ENCODE peak calls at places on chromosome 15, in seven cellular contexts. One of them, this sample, is unnamed. For H3K27me3 and H3K4me1, the result is how much of the 10 kb centered on the place peaks cover.

GRCh38 chr15:62456011-62456920 is 291.2 kb upstream of the C2CD4B start:
- DNase-seq in aorta: no peak
- DNase-seq in left ventricle myocardium inferior: no peak
- DNase-seq in stomach: no peak
- DNase-seq in fibroblast of lung: no peak
- DNase-seq in heart right ventricle: no peak
- DNase-seq in CD8-positive, alpha-beta T cell: no peak
- DNase-seq in this sample: no peak

GRCh38 chr15:33433821-33434220 is 123.1 kb downstream of the RYR3 start:
- DNase-seq in aorta: no peak
- DNase-seq in left ventricle myocardium inferior: no peak
- DNase-seq in stomach: no peak
- DNase-seq in fibroblast of lung: no peak
- DNase-seq in heart right ventricle: no peak
- DNase-seq in CD8-positive, alpha-beta T cell: no peak
- DNase-seq in this sample: no peak

GRCh38 chr15:67670647-67671305 is 128.3 kb downstream of the MAP2K5 start:
- DNase-seq in aorta: no peak
- DNase-seq in left ventricle myocardium inferior: no peak
- DNase-seq in stomach: no peak
- DNase-seq in fibroblast of lung: no peak
- DNase-seq in heart right ventricle: no peak
- DNase-seq in CD8-positive, alpha-beta T cell: no peak
- DNase-seq in this sample: no peak

GRCh38 chr15:26772588-26773484 is at the start of gene GABRB3:
- DNase-seq in aorta: peak
- DNase-seq in left ventricle myocardium inferior: peak
- DNase-seq in stomach: peak
- DNase-seq in fibroblast of lung: peak
- DNase-seq in heart right ventricle: peak
- DNase-seq in CD8-positive, alpha-beta T cell: no peak
- DNase-seq in this sample: peak

GRCh38 chr15:100918690-100919480 is at the start of gene LRRK1:
- DNase-seq in aorta: peak
- DNase-seq in left ventricle myocardium inferior: peak
- DNase-seq in stomach: no peak
- DNase-seq in fibroblast of lung: peak
- DNase-seq in heart right ventricle: peak
- DNase-seq in CD8-positive, alpha-beta T cell: no peak
- DNase-seq in this sample: peak

GRCh38 chr15:99507016-99507731 is 58.6 kb upstream of the MEF2A start:
- DNase-seq in aorta: no peak
- DNase-seq in left ventricle myocardium inferior: peak
- DNase-seq in stomach: no peak
- DNase-seq in fibroblast of lung: peak
- DNase-seq in heart right ventricle: peak
- DNase-seq in CD8-positive, alpha-beta T cell: no peak
- DNase-seq in this sample: no peak

GRCh38 chr15:98983333-98983732 is 24.3 kb downstream of the PGPEP1L start:
- DNase-seq in aorta: no peak
- DNase-seq in left ventricle myocardium inferior: no peak
- DNase-seq in stomach: peak
- DNase-seq in fibroblast of lung: peak
- DNase-seq in heart right ventricle: peak
- DNase-seq in CD8-positive, alpha-beta T cell: no peak
- DNase-seq in this sample: no peak

GRCh38 chr15:55789066-55789660 is 46.2 kb upstream of the PRTG start:
- DNase-seq in aorta: no peak
- DNase-seq in left ventricle myocardium inferior: peak
- DNase-seq in stomach: no peak
- DNase-seq in fibroblast of lung: no peak
- DNase-seq in heart right ventricle: peak
- DNase-seq in CD8-positive, alpha-beta T cell: peak
- DNase-seq in this sample: no peak

GRCh38 chr15:46260937-46261336 is 626.1 kb downstream of the SQOR start:
- DNase-seq in aorta: no peak
- DNase-seq in left ventricle myocardium inferior: no peak
- DNase-seq in stomach: no peak
- DNase-seq in fibroblast of lung: no peak
- DNase-seq in heart right ventricle: no peak
- DNase-seq in CD8-positive, alpha-beta T cell: no peak
- DNase-seq in this sample: no peak

GRCh38 chr15:91413142-91413541 is 313.1 kb downstream of the SV2B start:
- DNase-seq in aorta: no peak
- DNase-seq in left ventricle myocardium inferior: no peak
- DNase-seq in stomach: no peak
- DNase-seq in fibroblast of lung: no peak
- DNase-seq in heart right ventricle: no peak
- DNase-seq in CD8-positive, alpha-beta T cell: no peak
- DNase-seq in this sample: no peak

GRCh38 chr15:88908697-88909621 is 4.2 kb downstream of the MFGE8 start:
- DNase-seq in aorta: no peak
- DNase-seq in left ventricle myocardium inferior: no peak
- DNase-seq in stomach: no peak
- DNase-seq in fibroblast of lung: peak
- DNase-seq in heart right ventricle: no peak
- DNase-seq in CD8-positive, alpha-beta T cell: no peak
- DNase-seq in this sample: no peak

GRCh38 chr15:90270502-90271150 is 5.2 kb downstream of the NGRN start:
- DNase-seq in aorta: no peak
- DNase-seq in left ventricle myocardium inferior: no peak
- DNase-seq in stomach: no peak
- DNase-seq in fibroblast of lung: no peak
- DNase-seq in heart right ventricle: no peak
- DNase-seq in CD8-positive, alpha-beta T cell: no peak
- DNase-seq in this sample: no peak

GRCh38 chr15:67917037-67917436 is 77.2 kb upstream of the RNU6-1 start:
- DNase-seq in aorta: peak
- DNase-seq in left ventricle myocardium inferior: peak
- DNase-seq in stomach: no peak
- DNase-seq in fibroblast of lung: no peak
- DNase-seq in heart right ventricle: peak
- DNase-seq in CD8-positive, alpha-beta T cell: no peak
- DNase-seq in this sample: no peak

GRCh38 chr15:66231421-66232266 is 21.9 kb downstream of the MEGF11 start:
- DNase-seq in aorta: no peak
- DNase-seq in left ventricle myocardium inferior: no peak
- DNase-seq in stomach: no peak
- DNase-seq in fibroblast of lung: no peak
- DNase-seq in heart right ventricle: no peak
- DNase-seq in CD8-positive, alpha-beta T cell: no peak
- DNase-seq in this sample: no peak

GRCh38 chr15:55246567-55246966 is 43.0 kb downstream of the RAB27A start:
- DNase-seq in aorta: no peak
- DNase-seq in left ventricle myocardium inferior: no peak
- DNase-seq in stomach: peak
- DNase-seq in fibroblast of lung: no peak
- DNase-seq in heart right ventricle: no peak
- DNase-seq in CD8-positive, alpha-beta T cell: no peak
- DNase-seq in this sample: no peak

GRCh38 chr15:46409879-46410278 is 775.0 kb downstream of the SQOR start:
- DNase-seq in aorta: no peak
- DNase-seq in left ventricle myocardium inferior: no peak
- DNase-seq in stomach: no peak
- DNase-seq in fibroblast of lung: no peak
- DNase-seq in heart right ventricle: no peak
- DNase-seq in CD8-positive, alpha-beta T cell: no peak
- DNase-seq in this sample: no peak

GRCh38 chr15:96354731-96355560 is 24.4 kb downstream of the NR2F2 start:
- DNase-seq in aorta: no peak
- DNase-seq in left ventricle myocardium inferior: no peak
- DNase-seq in stomach: no peak
- DNase-seq in fibroblast of lung: peak
- DNase-seq in heart right ventricle: no peak
- DNase-seq in CD8-positive, alpha-beta T cell: no peak
- DNase-seq in this sample: no peak
- H3K27me3 ChIP-seq in aorta: under half
- H3K27me3 ChIP-seq in left ventricle myocardium inferior: half or more
- H3K27me3 ChIP-seq in stomach: under half
- H3K27me3 ChIP-seq in fibroblast of lung: under half
- H3K27me3 ChIP-seq in heart right ventricle: half or more
- H3K27me3 ChIP-seq in CD8-positive, alpha-beta T cell: under half
- H3K27me3 ChIP-seq in this sample: half or more

GRCh38 chr15:69439623-69440022 is 13.0 kb upstream of the RPLP1 start:
- DNase-seq in aorta: no peak
- DNase-seq in left ventricle myocardium inferior: no peak
- DNase-seq in stomach: no peak
- DNase-seq in fibroblast of lung: no peak
- DNase-seq in heart right ventricle: no peak
- DNase-seq in CD8-positive, alpha-beta T cell: no peak
- DNase-seq in this sample: no peak
- H3K27ac ChIP-seq in aorta: no peak
- H3K27ac ChIP-seq in left ventricle myocardium inferior: no peak
- H3K27ac ChIP-seq in stomach: no peak
- H3K27ac ChIP-seq in fibroblast of lung: no peak
- H3K27ac ChIP-seq in heart right ventricle: no peak
- H3K27ac ChIP-seq in CD8-positive, alpha-beta T cell: no peak
- H3K27ac ChIP-seq in this sample: no peak

GRCh38 chr15:72307036-72307435 is 12.9 kb downstream of the CELF6 start:
- DNase-seq in aorta: no peak
- DNase-seq in left ventricle myocardium inferior: no peak
- DNase-seq in stomach: no peak
- DNase-seq in fibroblast of lung: no peak
- DNase-seq in heart right ventricle: no peak
- DNase-seq in CD8-positive, alpha-beta T cell: no peak
- DNase-seq in this sample: no peak
- H3K4me1 ChIP-seq in aorta: under half
- H3K4me1 ChIP-seq in left ventricle myocardium inferior: under half
- H3K4me1 ChIP-seq in stomach: under half
- H3K4me1 ChIP-seq in fibroblast of lung: under half
- H3K4me1 ChIP-seq in heart right ventricle: under half
- H3K4me1 ChIP-seq in CD8-positive, alpha-beta T cell: under half
- H3K4me1 ChIP-seq in this sample: under half

GRCh38 chr15:51668446-51668845 is 12.9 kb upstream of the SCG3 start:
- DNase-seq in aorta: no peak
- DNase-seq in left ventricle myocardium inferior: no peak
- DNase-seq in stomach: no peak
- DNase-seq in fibroblast of lung: no peak
- DNase-seq in heart right ventricle: no peak
- DNase-seq in CD8-positive, alpha-beta T cell: no peak
- DNase-seq in this sample: no peak

GRCh38 chr15:51672913-51673857 is 8.1 kb upstream of the SCG3 start:
- DNase-seq in aorta: no peak
- DNase-seq in left ventricle myocardium inferior: no peak
- DNase-seq in stomach: no peak
- DNase-seq in fibroblast of lung: no peak
- DNase-seq in heart right ventricle: no peak
- DNase-seq in CD8-positive, alpha-beta T cell: no peak
- DNase-seq in this sample: no peak

GRCh38 chr15:51667478-51667877 is 13.8 kb upstream of the SCG3 start:
- DNase-seq in aorta: no peak
- DNase-seq in left ventricle myocardium inferior: no peak
- DNase-seq in stomach: no peak
- DNase-seq in fibroblast of lung: no peak
- DNase-seq in heart right ventricle: no peak
- DNase-seq in CD8-positive, alpha-beta T cell: no peak
- DNase-seq in this sample: no peak

GRCh38 chr15:51672100-51672731 is 9.1 kb upstream of the SCG3 start:
- DNase-seq in aorta: no peak
- DNase-seq in left ventricle myocardium inferior: peak
- DNase-seq in stomach: no peak
- DNase-seq in fibroblast of lung: no peak
- DNase-seq in heart right ventricle: peak
- DNase-seq in CD8-positive, alpha-beta T cell: no peak
- DNase-seq in this sample: no peak

GRCh38 chr15:51669381-51669780 is 11.9 kb upstream of the SCG3 start:
- DNase-seq in aorta: no peak
- DNase-seq in left ventricle myocardium inferior: no peak
- DNase-seq in stomach: no peak
- DNase-seq in fibroblast of lung: no peak
- DNase-seq in heart right ventricle: no peak
- DNase-seq in CD8-positive, alpha-beta T cell: no peak
- DNase-seq in this sample: no peak
- H3K27me3 ChIP-seq in aorta: under half
- H3K27me3 ChIP-seq in left ventricle myocardium inferior: half or more
- H3K27me3 ChIP-seq in stomach: under half
- H3K27me3 ChIP-seq in fibroblast of lung: under half
- H3K27me3 ChIP-seq in heart right ventricle: under half
- H3K27me3 ChIP-seq in CD8-positive, alpha-beta T cell: under half
- H3K27me3 ChIP-seq in this sample: under half

GRCh38 chr15:35311607-35312006 is 226.5 kb upstream of the NANOGP8 start:
- DNase-seq in aorta: no peak
- DNase-seq in left ventricle myocardium inferior: no peak
- DNase-seq in stomach: no peak
- DNase-seq in fibroblast of lung: no peak
- DNase-seq in heart right ventricle: no peak
- DNase-seq in CD8-positive, alpha-beta T cell: no peak
- DNase-seq in this sample: no peak

GRCh38 chr15:35312355-35312754 is 227.3 kb upstream of the NANOGP8 start:
- DNase-seq in aorta: no peak
- DNase-seq in left ventricle myocardium inferior: no peak
- DNase-seq in stomach: no peak
- DNase-seq in fibroblast of lung: no peak
- DNase-seq in heart right ventricle: no peak
- DNase-seq in CD8-positive, alpha-beta T cell: no peak
- DNase-seq in this sample: no peak

GRCh38 chr15:35307676-35308075 is 222.6 kb upstream of the NANOGP8 start:
- DNase-seq in aorta: no peak
- DNase-seq in left ventricle myocardium inferior: no peak
- DNase-seq in stomach: no peak
- DNase-seq in fibroblast of lung: no peak
- DNase-seq in heart right ventricle: no peak
- DNase-seq in CD8-positive, alpha-beta T cell: no peak
- DNase-seq in this sample: no peak

GRCh38 chr15:35308802-35309201 is 223.7 kb upstream of the NANOGP8 start:
- DNase-seq in aorta: no peak
- DNase-seq in left ventricle myocardium inferior: peak
- DNase-seq in stomach: no peak
- DNase-seq in fibroblast of lung: peak
- DNase-seq in heart right ventricle: peak
- DNase-seq in CD8-positive, alpha-beta T cell: no peak
- DNase-seq in this sample: no peak

DNA sequence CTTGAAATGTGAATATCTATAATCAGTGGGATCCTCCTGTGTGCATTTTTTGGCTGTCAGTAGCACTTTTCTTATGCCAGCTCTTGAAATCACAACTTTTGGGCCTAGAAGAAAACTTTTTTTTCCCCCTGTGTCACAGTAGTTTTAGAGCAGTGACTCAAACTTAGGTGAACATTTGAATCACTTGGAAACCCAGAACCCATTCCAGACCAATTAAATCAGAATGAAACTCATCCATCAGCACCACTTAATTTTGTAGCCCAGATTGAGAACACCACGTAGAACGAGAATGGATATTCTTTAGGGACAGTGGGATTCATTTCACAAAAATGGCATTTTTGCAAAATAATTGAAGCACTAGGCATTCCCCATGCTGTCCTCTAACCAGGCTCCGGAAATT is 224.8 kb upstream of the NANOGP8 start:
- DNase-seq in aorta: no peak
- DNase-seq in left ventricle myocardium inferior: no peak
- DNase-seq in stomach: no peak
- DNase-seq in fibroblast of lung: peak
- DNase-seq in heart right ventricle: no peak
- DNase-seq in CD8-positive, alpha-beta T cell: no peak
- DNase-seq in this sample: no peak
- H3K27ac ChIP-seq in aorta: peak
- H3K27ac ChIP-seq in left ventricle myocardium inferior: peak
- H3K27ac ChIP-seq in stomach: no peak
- H3K27ac ChIP-seq in fibroblast of lung: no peak
- H3K27ac ChIP-seq in heart right ventricle: peak
- H3K27ac ChIP-seq in CD8-positive, alpha-beta T cell: no peak
- H3K27ac ChIP-seq in this sample: peak

This sample was measured in lower lobe of right lung.